ENCODE peak calls at places on chromosomes 4 and X, in seven cellular contexts. One of them, this sample, is unnamed.

GRCh38 chr4:38644201-38644600 is 19.8 kb upstream of the KLF3 start:
- DNase-seq in progenitor cell of endocrine pancreas: no peak
- DNase-seq in omental fat pad: no peak
- DNase-seq in body of pancreas: no peak
- DNase-seq in fibroblast of the conjunctiva: no peak
- DNase-seq in lung microvascular endothelial cell: no peak
- DNase-seq in memory B cell: no peak
- DNase-seq in this sample: no peak

GRCh38 chr4:1409806-1410425 is 3.7 kb upstream of the NKX1-1 start:
- DNase-seq in progenitor cell of endocrine pancreas: no peak
- DNase-seq in omental fat pad: no peak
- DNase-seq in body of pancreas: no peak
- DNase-seq in fibroblast of the conjunctiva: no peak
- DNase-seq in lung microvascular endothelial cell: no peak
- DNase-seq in memory B cell: no peak
- DNase-seq in this sample: peak; percentile 25

GRCh38 chr4:135770505-135770904 is 1568.9 kb upstream of the PABPC4L start:
- DNase-seq in progenitor cell of endocrine pancreas: no peak
- DNase-seq in omental fat pad: no peak
- DNase-seq in body of pancreas: no peak
- DNase-seq in fibroblast of the conjunctiva: no peak
- DNase-seq in lung microvascular endothelial cell: no peak
- DNase-seq in memory B cell: no peak
- DNase-seq in this sample: no peak

GRCh38 chr4:11765849-11766453 is 337.3 kb upstream of the HS3ST1 start:
- DNase-seq in progenitor cell of endocrine pancreas: no peak
- DNase-seq in omental fat pad: no peak
- DNase-seq in body of pancreas: no peak
- DNase-seq in fibroblast of the conjunctiva: no peak
- DNase-seq in lung microvascular endothelial cell: peak; percentile 62
- DNase-seq in memory B cell: no peak
- DNase-seq in this sample: no peak

GRCh38 chr4:6270691-6271121 is 1.1 kb downstream of the WFS1 start:
- DNase-seq in progenitor cell of endocrine pancreas: no peak
- DNase-seq in omental fat pad: no peak
- DNase-seq in body of pancreas: peak; percentile 43
- DNase-seq in fibroblast of the conjunctiva: no peak
- DNase-seq in lung microvascular endothelial cell: no peak
- DNase-seq in memory B cell: no peak
- DNase-seq in this sample: no peak

GRCh38 chr4:4849106-4849505 is 10.4 kb upstream of the MSX1 start:
- DNase-seq in progenitor cell of endocrine pancreas: no peak
- DNase-seq in omental fat pad: no peak
- DNase-seq in body of pancreas: no peak
- DNase-seq in fibroblast of the conjunctiva: no peak
- DNase-seq in lung microvascular endothelial cell: no peak
- DNase-seq in memory B cell: no peak
- DNase-seq in this sample: no peak

GRCh38 chrX:46251755-46252154 is 293.5 kb downstream of the ZNF674 start:
- DNase-seq in progenitor cell of endocrine pancreas: no peak
- DNase-seq in omental fat pad: no peak
- DNase-seq in body of pancreas: no peak
- DNase-seq in fibroblast of the conjunctiva: no peak
- DNase-seq in lung microvascular endothelial cell: peak; percentile 53
- DNase-seq in memory B cell: no peak
- DNase-seq in this sample: no peak

GRCh38 chrX:1442016-1442665 is 10.6 kb downstream of the ASMTL start:
- DNase-seq in progenitor cell of endocrine pancreas: no peak
- DNase-seq in omental fat pad: no peak
- DNase-seq in body of pancreas: peak; percentile 5
- DNase-seq in fibroblast of the conjunctiva: no peak
- DNase-seq in lung microvascular endothelial cell: no peak
- DNase-seq in memory B cell: no peak
- DNase-seq in this sample: no peak

GRCh38 chr4:12579172-12579571 is 905.0 kb downstream of the RAB28 start:
- DNase-seq in progenitor cell of endocrine pancreas: no peak
- DNase-seq in omental fat pad: no peak
- DNase-seq in body of pancreas: no peak
- DNase-seq in fibroblast of the conjunctiva: no peak
- DNase-seq in lung microvascular endothelial cell: no peak
- DNase-seq in memory B cell: no peak
- DNase-seq in this sample: no peak

GRCh38 chrX:153537080-153537479 is 19.6 kb downstream of the ATP2B3 start:
- DNase-seq in progenitor cell of endocrine pancreas: no peak
- DNase-seq in omental fat pad: no peak
- DNase-seq in body of pancreas: no peak
- DNase-seq in fibroblast of the conjunctiva: no peak
- DNase-seq in lung microvascular endothelial cell: no peak
- DNase-seq in memory B cell: no peak
- DNase-seq in this sample: no peak

GRCh38 chrX:120213438-120214265 is 37.0 kb upstream of the ZBTB33 start:
- DNase-seq in progenitor cell of endocrine pancreas: peak; percentile 38
- DNase-seq in omental fat pad: no peak
- DNase-seq in body of pancreas: peak; percentile 67
- DNase-seq in fibroblast of the conjunctiva: peak; percentile 24
- DNase-seq in lung microvascular endothelial cell: peak; percentile 66
- DNase-seq in memory B cell: peak; percentile 56
- DNase-seq in this sample: peak; percentile 24

GRCh38 chr4:10808591-10808990 is 124.0 kb upstream of the CLNK start:
- DNase-seq in progenitor cell of endocrine pancreas: no peak
- DNase-seq in omental fat pad: no peak
- DNase-seq in body of pancreas: no peak
- DNase-seq in fibroblast of the conjunctiva: peak; percentile 82
- DNase-seq in lung microvascular endothelial cell: no peak
- DNase-seq in memory B cell: no peak
- DNase-seq in this sample: no peak

GRCh38 chrX:119784747-119785446 is 6.5 kb downstream of the RPL39 start:
- DNase-seq in progenitor cell of endocrine pancreas: no peak
- DNase-seq in omental fat pad: no peak
- DNase-seq in body of pancreas: peak; percentile 30
- DNase-seq in fibroblast of the conjunctiva: no peak
- DNase-seq in lung microvascular endothelial cell: peak; percentile 41
- DNase-seq in memory B cell: peak; percentile 39
- DNase-seq in this sample: no peak

GRCh38 chr4:176538217-176538925 is 218.6 kb downstream of the SPCS3 start:
- DNase-seq in progenitor cell of endocrine pancreas: no peak
- DNase-seq in omental fat pad: no peak
- DNase-seq in body of pancreas: no peak
- DNase-seq in fibroblast of the conjunctiva: peak; percentile 28
- DNase-seq in lung microvascular endothelial cell: peak; percentile 80
- DNase-seq in memory B cell: no peak
- DNase-seq in this sample: no peak

GRCh38 chr4:1378559-1379231 is 27.5 kb downstream of the NKX1-1 start:
- DNase-seq in progenitor cell of endocrine pancreas: no peak
- DNase-seq in omental fat pad: no peak
- DNase-seq in body of pancreas: peak; percentile 9
- DNase-seq in fibroblast of the conjunctiva: no peak
- DNase-seq in lung microvascular endothelial cell: no peak
- DNase-seq in memory B cell: no peak
- DNase-seq in this sample: no peak

GRCh38 chrX:31706456-31706855 is 634.6 kb upstream of the FTHL17 start:
- DNase-seq in progenitor cell of endocrine pancreas: no peak
- DNase-seq in omental fat pad: no peak
- DNase-seq in body of pancreas: no peak
- DNase-seq in fibroblast of the conjunctiva: no peak
- DNase-seq in lung microvascular endothelial cell: no peak
- DNase-seq in memory B cell: no peak
- DNase-seq in this sample: no peak

GRCh38 chrX:133685806-133686205 is 270.5 kb upstream of the GPC4 start:
- DNase-seq in progenitor cell of endocrine pancreas: no peak
- DNase-seq in omental fat pad: no peak
- DNase-seq in body of pancreas: no peak
- DNase-seq in fibroblast of the conjunctiva: no peak
- DNase-seq in lung microvascular endothelial cell: no peak
- DNase-seq in memory B cell: no peak
- DNase-seq in this sample: no peak

GRCh38 chrX:131985526-131986049 is 37.5 kb upstream of the STK26 start:
- DNase-seq in progenitor cell of endocrine pancreas: no peak
- DNase-seq in omental fat pad: no peak
- DNase-seq in body of pancreas: no peak
- DNase-seq in fibroblast of the conjunctiva: no peak
- DNase-seq in lung microvascular endothelial cell: no peak
- DNase-seq in memory B cell: no peak
- DNase-seq in this sample: no peak